ENCODE peak calls at places on chromosome 18, in four cellular contexts. N is HepG2, Y is K562, F is GM12878. O is an unnamed sample.

GRCh38 chr18:67551146-67551545 is 34.6 kb upstream of the DSEL start:
- DNase-seq in F (no peak), Y (no peak), N (no peak), O (no peak)

GRCh38 chr18:79644666-79645057 is 34.9 kb upstream of the CTDP1 start:
- DNase-seq in N (no peak), F (no peak), Y (no peak), O (no peak)

GRCh38 chr18:61154866-61155265 is 178.4 kb upstream of the CDH20 start:
- DNase-seq in Y (no peak), N (no peak), F (no peak), O (no peak)

GRCh38 chr18:74217476-74218143 is 69.3 kb downstream of the TIMM21 start:
- DNase-seq in F (no peak), N (no peak), Y (no peak), O (no peak)

GRCh38 chr18:60684843-60685513 is 312.4 kb upstream of the MC4R start:
- DNase-seq in F (no peak), N (peak; percentile 2), Y (peak; percentile 0), O (no peak)

GRCh38 chr18:74083071-74083954 is 64.3 kb downstream of the FBXO15 start:
- DNase-seq in Y (no peak), F (no peak), N (no peak), O (no peak)

GRCh38 chr18:50726960-50727589 is 92.7 kb downstream of the MRO start:
- DNase-seq in N (no peak), Y (no peak), F (peak; percentile 41), O (no peak)

GRCh38 chr18:25074925-25075693 is 276.9 kb downstream of the ZNF521 start:
- DNase-seq in F (no peak), N (no peak), Y (no peak), O (no peak)

GRCh38 chr18:57002627-57003026 is 144.3 kb upstream of the BOD1L2 start:
- DNase-seq in F (no peak), Y (no peak), N (peak; percentile 15), O (no peak)

GRCh38 chr18:80234398-80234797 is 12.9 kb downstream of the PARD6G start:
- DNase-seq in N (no peak), F (no peak), Y (no peak), O (no peak)

GRCh38 chr18:702957-703659 is 9.3 kb downstream of the ENOSF1 start:
- DNase-seq in Y (no peak), N (peak; percentile 79), F (no peak), O (no peak)

GRCh38 chr18:79572093-79572780 is 107.4 kb upstream of the CTDP1 start:
- DNase-seq in N (no peak), Y (no peak), F (no peak), O (no peak)

GRCh38 chr18:32437080-32437834 is 33.4 kb downstream of the GAREM1 start:
- DNase-seq in Y (no peak), N (no peak), F (no peak), O (no peak)

GRCh38 chr18:61589724-61590065 is 256.5 kb downstream of the CDH20 start:
- DNase-seq in F (no peak), N (no peak), Y (no peak), O (no peak)

GRCh38 chr18:74342416-74343043 is 26.9 kb downstream of the C18orf63 start:
- DNase-seq in N (peak; percentile 58), Y (peak; percentile 69), F (no peak), O (no peak)

GRCh38 chr18:13539843-13540535 is 186.4 kb downstream of the FAM210A start:
- DNase-seq in Y (no peak), N (no peak), F (no peak), O (no peak)

GRCh38 chr18:50044402-50044801 is 150.5 kb downstream of the MYO5B start:
- DNase-seq in N (no peak), Y (no peak), F (no peak), O (no peak)

GRCh38 chr18:49573835-49574234 is 12.0 kb downstream of the LIPG start:
- DNase-seq in F (no peak), Y (no peak), N (no peak), O (no peak)

GRCh38 chr18:76691800-76692199 is 130.6 kb upstream of the ZNF236 start:
- DNase-seq in F (no peak), Y (no peak), N (no peak), O (no peak)

GRCh38 chr18:7657937-7658336 is 90.8 kb downstream of the PTPRM start:
- DNase-seq in F (no peak), Y (no peak), N (peak; percentile 80), O (no peak)

GRCh38 chr18:65091737-65092329 is 659.0 kb upstream of the CDH7 start:
- DNase-seq in Y (peak; percentile 0), N (peak; percentile 14), F (no peak), O (peak; percentile 6)

GRCh38 chr18:63747006-63747405 is 28.2 kb upstream of the SERPINB7 start:
- DNase-seq in N (no peak), Y (no peak), F (no peak), O (no peak)

GRCh38 chr18:10727477-10727876 is 201.7 kb downstream of the NAPG start:
- DNase-seq in F (no peak), N (no peak), Y (no peak), O (no peak)

GRCh38 chr18:32373995-32374394 is 96.7 kb downstream of the GAREM1 start:
- DNase-seq in F (no peak), N (no peak), Y (no peak), O (peak; percentile 63)

GRCh38 chr18:54075681-54076080 is 148.8 kb downstream of the MBD2 start:
- DNase-seq in Y (no peak), N (no peak), F (no peak), O (no peak)

GRCh38 chr18:34726286-34727004 is 16.3 kb downstream of the DTNA start:
- DNase-seq in Y (no peak), F (no peak), N (peak; percentile 50), O (no peak)

GRCh38 chr18:39414009-39414700 is 1848.6 kb upstream of the CELF4 start:
- DNase-seq in F (no peak), Y (no peak), N (no peak), O (no peak)

GRCh38 chr18:41745166-41746049 is 209.6 kb upstream of the PIK3C3 start:
- DNase-seq in Y (peak; percentile 3), F (no peak), N (peak; percentile 21), O (peak; percentile 39)

GRCh38 chr18:77065221-77065981 is 67.2 kb downstream of the MBP start:
- DNase-seq in Y (no peak), N (no peak), F (peak; percentile 87), O (no peak)

GRCh38 chr18:13232060-13232917 is 13.7 kb downstream of the LDLRAD4 start:
- DNase-seq in N (no peak), Y (no peak), F (no peak), O (no peak)

GRCh38 chr18:21978546-21979170 is 190.7 kb upstream of the GATA6 start:
- DNase-seq in Y (no peak), N (peak; percentile 18), F (no peak), O (no peak)

DNA sequence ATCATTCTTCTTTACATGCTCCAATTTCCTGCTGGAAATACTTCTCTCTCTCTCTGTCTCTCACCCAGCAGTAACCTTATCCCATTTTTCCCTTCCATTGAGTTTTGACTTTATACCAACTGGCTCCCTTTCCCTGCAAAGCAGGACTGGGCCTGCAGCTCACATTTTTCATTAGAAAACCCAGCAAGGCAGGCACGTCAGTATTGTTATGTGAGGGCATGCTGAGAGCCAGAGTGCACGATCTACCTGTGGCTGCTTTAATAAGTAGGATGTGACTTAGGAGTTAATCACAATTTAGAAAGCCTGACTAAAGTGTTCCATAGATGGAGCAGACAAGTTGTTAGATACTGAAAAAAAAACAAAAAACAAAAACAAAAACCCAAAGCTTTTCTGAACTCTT is 5.2 kb upstream of the NDUFV2 start:
- DNase-seq in F (no peak), Y (no peak), N (no peak), O (no peak)
- TF ChIP-seq BHLHE40 in F (no peak), Y (no peak), N (no peak), O (no peak)

DNA sequence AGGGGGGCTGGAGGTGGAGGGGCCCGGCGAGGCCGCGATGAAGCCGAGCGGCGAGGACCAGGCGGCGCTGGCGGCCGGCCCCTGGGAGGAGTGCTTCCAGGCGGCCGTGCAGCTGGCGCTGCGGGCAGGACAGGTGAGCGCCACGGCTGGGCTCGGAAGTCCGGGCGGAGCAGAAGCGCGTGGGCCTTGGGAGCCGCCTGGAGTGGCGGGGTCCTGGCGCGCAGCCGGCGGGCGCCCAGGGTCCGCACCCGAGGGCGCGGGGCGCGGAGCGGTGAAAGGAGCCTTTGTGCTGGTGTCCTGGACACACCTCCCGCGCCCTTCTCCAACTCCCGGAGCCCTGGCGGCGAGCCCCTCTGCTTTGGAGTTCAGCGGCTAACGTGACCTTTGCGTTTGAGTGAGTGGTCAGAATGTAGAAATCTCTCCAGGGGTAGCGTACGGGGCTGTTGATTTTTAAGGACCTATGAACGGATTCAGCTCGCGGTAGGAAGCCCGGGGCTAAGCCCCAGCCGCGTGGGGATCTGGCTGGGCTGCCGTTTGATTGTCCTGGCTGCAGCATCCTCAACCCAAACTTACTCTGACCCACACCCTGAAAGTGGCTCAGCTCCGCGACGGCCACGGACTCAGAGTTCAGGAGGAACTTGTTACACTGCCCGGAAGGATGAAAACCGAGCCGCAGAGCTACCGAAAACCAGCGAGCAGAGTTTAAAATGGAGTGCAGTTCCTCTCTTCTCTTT is 493 bp downstream of the IMPA2 start:
- DNase-seq in N (peak; percentile 92), Y (peak; percentile 41), F (no peak), O (peak; percentile 11)
- TF ChIP-seq TARDBP in N (peak; percentile 52), Y (no peak), F (no peak), O (no peak)

GRCh38 chr18:58670561-58671121 is 624 bp upstream of the MALT1 start:
- DNase-seq in F (no peak), Y (no peak), N (no peak), O (no peak)
- TF ChIP-seq BHLHE40 in F (no peak), Y (no peak), N (no peak), O (no peak)

DNA sequence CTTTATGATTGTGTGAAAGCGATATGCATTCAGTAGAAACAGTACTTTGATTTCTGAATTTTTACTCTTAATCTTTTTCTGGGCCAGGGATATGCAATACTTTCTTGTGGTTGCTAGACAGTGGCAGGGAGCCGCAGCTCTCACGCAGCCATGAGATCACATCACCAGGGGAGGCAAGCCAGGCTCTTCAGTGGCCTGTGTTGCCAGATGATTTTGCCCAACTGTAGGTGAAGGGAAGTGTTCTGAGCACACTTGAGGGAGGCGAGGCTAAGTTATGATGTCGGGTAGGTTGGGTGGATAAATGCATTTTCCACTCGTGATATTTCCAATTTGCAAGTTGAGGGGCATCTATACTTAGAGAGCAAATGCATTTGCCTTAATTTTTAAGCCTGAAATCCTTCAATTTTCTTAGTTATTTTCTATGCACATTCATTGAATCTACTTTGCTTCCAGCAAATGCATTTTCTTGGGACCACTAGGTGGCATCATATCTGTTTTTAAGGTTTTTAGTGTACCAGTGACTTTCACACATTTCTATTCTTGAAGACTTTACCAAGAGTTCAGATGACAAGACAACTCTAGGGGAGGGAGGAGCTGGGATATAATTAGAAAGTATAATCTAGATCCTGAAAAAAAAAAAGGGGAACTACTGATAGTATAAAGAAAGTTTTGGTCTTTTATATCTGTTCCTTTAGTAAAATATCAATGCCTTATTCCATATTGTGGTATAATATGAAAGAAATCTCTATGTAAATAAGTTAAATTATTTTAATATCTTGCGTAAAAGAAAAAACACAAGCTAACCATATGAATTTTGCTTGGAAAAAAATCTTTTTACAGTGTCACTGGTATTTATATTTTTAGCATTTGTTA is 643.3 kb downstream of the SOCS6 start:
- DNase-seq in F (no peak), N (peak; percentile 3), Y (peak; percentile 3), O (no peak)
- TF ChIP-seq TARDBP in F (no peak), N (no peak), Y (no peak), O (no peak)

O was measured in HEK293T.